ENCODE peak calls at places on chromosomes 1 and 21, in six cellular contexts. A, M, Z, J, W and P are unnamed samples.

GRCh38 chr1:14915356-14916054 is 238.0 kb upstream of the TMEM51 start:
- DNase-seq in M (peak; percentile 62), W (peak; percentile 59), Z (no peak), J (peak; percentile 59), A (no peak), P (peak; percentile 59)

GRCh38 chr1:209511169-209511568 is 72.3 kb upstream of the CAMK1G start:
- DNase-seq in W (no peak), Z (no peak), J (no peak), M (no peak), A (no peak), P (no peak)

GRCh38 chr21:37658121-37658993 is 257.9 kb downstream of the KCNJ6 start:
- DNase-seq in M (no peak), A (no peak), Z (no peak), J (no peak), W (no peak), P (no peak)

GRCh38 chr1:185442065-185442464 is 125.0 kb upstream of the IVNS1ABP start:
- DNase-seq in A (no peak), W (no peak), Z (no peak), M (no peak), J (no peak), P (no peak)

GRCh38 chr1:206110820-206111219 is 6.4 kb downstream of the AVPR1B start:
- DNase-seq in Z (no peak), M (no peak), J (no peak), W (no peak), A (no peak), P (no peak)

GRCh38 chr1:44670751-44671640 is 3.3 kb downstream of the TMEM53 start:
- DNase-seq in Z (no peak), M (no peak), A (no peak), J (no peak), W (no peak), P (no peak)

GRCh38 chr1:35737111-35737510 is 18.4 kb upstream of the C1orf216 start:
- DNase-seq in W (no peak), A (no peak), J (no peak), M (no peak), Z (no peak), P (no peak)

GRCh38 chr1:65362545-65362944 is 53.2 kb downstream of the DNAJC6 start:
- DNase-seq in J (no peak), Z (no peak), A (no peak), M (no peak), W (no peak), P (peak; percentile 76)

GRCh38 chr1:242398351-242398750 is 126.1 kb downstream of the PLD5 start:
- DNase-seq in W (no peak), A (no peak), Z (no peak), J (no peak), M (no peak), P (no peak)

GRCh38 chr1:67171978-67172377 is 5.7 kb downstream of the IL23R start:
- DNase-seq in Z (no peak), J (no peak), W (no peak), A (no peak), M (no peak), P (no peak)

GRCh38 chr1:59638172-59638800 is 176.5 kb upstream of the HOOK1 start:
- DNase-seq in A (no peak), Z (no peak), W (no peak), J (no peak), M (no peak), P (no peak)

GRCh38 chr21:28971171-28971570 is 21.5 kb downstream of the LTN1 start:
- DNase-seq in A (no peak), Z (no peak), W (no peak), J (no peak), M (no peak), P (no peak)

GRCh38 chr21:42781150-42781980 is 98.0 kb downstream of the WDR4 start:
- DNase-seq in W (peak; percentile 51), Z (no peak), J (no peak), M (peak; percentile 71), A (no peak), P (no peak)

GRCh38 chr1:79304131-79304530 is 297.6 kb upstream of the ADGRL4 start:
- DNase-seq in W (no peak), A (no peak), J (no peak), M (no peak), Z (no peak), P (peak; percentile 54)

DNA sequence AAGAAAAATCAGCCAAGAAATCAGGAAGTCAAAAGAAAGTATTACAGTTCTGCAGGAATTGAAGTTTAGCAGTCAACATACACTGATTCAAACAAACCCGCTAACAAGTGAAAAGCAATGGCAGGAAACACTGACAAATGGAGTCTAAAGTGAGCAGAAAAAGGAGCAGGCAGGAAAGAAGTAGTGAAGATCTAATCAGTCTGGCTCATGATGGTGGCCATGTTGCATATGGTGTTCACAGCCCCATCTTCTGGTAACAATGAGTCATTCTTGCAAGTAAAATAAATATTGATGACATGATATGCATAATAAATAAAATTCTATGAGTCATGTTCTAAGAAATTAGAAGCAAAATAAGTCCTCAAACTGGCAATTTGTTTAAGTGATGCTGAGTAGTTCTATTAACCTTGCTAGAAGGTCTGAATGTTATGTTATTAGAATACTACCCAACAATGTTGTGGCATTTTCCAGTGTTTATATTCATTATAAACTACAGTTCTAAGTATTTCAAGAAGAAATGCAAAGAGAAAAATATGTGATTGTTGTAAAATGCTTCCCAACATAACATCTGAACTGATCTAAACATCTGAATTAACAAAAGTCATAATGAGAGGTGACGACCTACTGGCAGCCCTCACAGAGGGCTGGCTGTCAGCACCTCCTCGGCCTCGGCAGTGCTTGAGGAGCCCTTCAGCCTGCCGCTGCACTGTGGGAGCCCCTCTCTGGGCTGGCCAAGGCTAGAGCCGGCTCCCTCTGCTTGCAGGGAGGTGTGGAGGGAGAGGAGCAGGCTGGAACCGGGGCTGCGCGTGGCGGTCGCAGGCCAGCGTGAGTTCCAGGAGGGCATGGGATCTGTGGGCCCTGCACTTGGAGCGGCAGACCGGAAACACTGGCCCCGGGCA is 5.7 kb upstream of the ACBD6 start:
- DNase-seq in Z (no peak), M (no peak), J (no peak), W (no peak), A (no peak), P (peak; percentile 62)
- TF ChIP-seq CTCF in Z (no peak), M (no peak), J (no peak), W (no peak), A (no peak), P (no peak)

GRCh38 chr1:18554597-18554996 is 73.9 kb downstream of the KLHDC7A start:
- DNase-seq in J (no peak), M (no peak), A (no peak), Z (no peak), W (no peak), P (no peak)

GRCh38 chr1:18554101-18554500 is 73.4 kb downstream of the KLHDC7A start:
- DNase-seq in M (no peak), J (no peak), W (no peak), Z (no peak), A (no peak), P (no peak)

GRCh38 chr1:18555036-18555435 is 74.3 kb downstream of the KLHDC7A start:
- DNase-seq in Z (no peak), A (no peak), W (no peak), M (no peak), J (no peak), P (no peak)

GRCh38 chr1:18557621-18558465 is 72.8 kb upstream of the PAX7 start:
- DNase-seq in W (no peak), A (peak; percentile 55), Z (no peak), M (peak; percentile 36), J (no peak), P (peak; percentile 9)

GRCh38 chr1:18556364-18556763 is 74.3 kb upstream of the PAX7 start:
- DNase-seq in M (no peak), Z (no peak), A (no peak), W (no peak), J (no peak), P (peak; percentile 49)
- TF ChIP-seq CTCF in M (no peak), Z (no peak), A (no peak), W (no peak), J (no peak), P (peak; percentile 20)

GRCh38 chr1:85343213-85343611 is 66.8 kb upstream of the BCL10 start:
- DNase-seq in A (no peak), Z (no peak), M (no peak), W (no peak), J (no peak), P (no peak)

GRCh38 chr1:85342177-85342576 is 65.7 kb upstream of the BCL10 start:
- DNase-seq in Z (no peak), A (no peak), M (no peak), J (no peak), W (no peak), P (no peak)

GRCh38 chr1:85343612-85344255 is 67.3 kb upstream of the BCL10 start:
- DNase-seq in M (no peak), W (no peak), J (no peak), A (no peak), Z (no peak), P (no peak)

GRCh38 chr1:85347908-85348307 is 71.5 kb upstream of the BCL10 start:
- DNase-seq in A (no peak), J (no peak), Z (no peak), M (no peak), W (no peak), P (no peak)

GRCh38 chr1:85344256-85344694 is 67.8 kb upstream of the BCL10 start:
- DNase-seq in J (no peak), Z (no peak), W (no peak), A (peak; percentile 54), M (no peak), P (peak; percentile 45)
- TF ChIP-seq CTCF in J (peak; percentile 73), Z (peak; percentile 16), W (no peak), A (peak; percentile 45), M (peak; percentile 41), P (peak; percentile 56)

GRCh38 chr1:224433041-224433670 is 1.4 kb downstream of the WDR26 start:
- DNase-seq in A (peak; percentile 49), W (peak; percentile 33), M (peak; percentile 63), Z (no peak), J (no peak), P (peak; percentile 49)

GRCh38 chr1:224433671-224434446 is 738 bp downstream of the WDR26 start:
- DNase-seq in M (peak; percentile 47), A (peak; percentile 69), Z (no peak), J (peak; percentile 78), W (peak; percentile 67), P (peak; percentile 34)

GRCh38 chr1:224435318-224435763 is 744 bp upstream of the WDR26 start:
- DNase-seq in A (no peak), J (no peak), W (no peak), Z (no peak), M (peak; percentile 49), P (peak; percentile 73)

GRCh38 chr1:224435999-224436398 is 1.4 kb upstream of the WDR26 start:
- DNase-seq in Z (no peak), A (no peak), M (no peak), J (no peak), W (no peak), P (peak; percentile 62)

DNA sequence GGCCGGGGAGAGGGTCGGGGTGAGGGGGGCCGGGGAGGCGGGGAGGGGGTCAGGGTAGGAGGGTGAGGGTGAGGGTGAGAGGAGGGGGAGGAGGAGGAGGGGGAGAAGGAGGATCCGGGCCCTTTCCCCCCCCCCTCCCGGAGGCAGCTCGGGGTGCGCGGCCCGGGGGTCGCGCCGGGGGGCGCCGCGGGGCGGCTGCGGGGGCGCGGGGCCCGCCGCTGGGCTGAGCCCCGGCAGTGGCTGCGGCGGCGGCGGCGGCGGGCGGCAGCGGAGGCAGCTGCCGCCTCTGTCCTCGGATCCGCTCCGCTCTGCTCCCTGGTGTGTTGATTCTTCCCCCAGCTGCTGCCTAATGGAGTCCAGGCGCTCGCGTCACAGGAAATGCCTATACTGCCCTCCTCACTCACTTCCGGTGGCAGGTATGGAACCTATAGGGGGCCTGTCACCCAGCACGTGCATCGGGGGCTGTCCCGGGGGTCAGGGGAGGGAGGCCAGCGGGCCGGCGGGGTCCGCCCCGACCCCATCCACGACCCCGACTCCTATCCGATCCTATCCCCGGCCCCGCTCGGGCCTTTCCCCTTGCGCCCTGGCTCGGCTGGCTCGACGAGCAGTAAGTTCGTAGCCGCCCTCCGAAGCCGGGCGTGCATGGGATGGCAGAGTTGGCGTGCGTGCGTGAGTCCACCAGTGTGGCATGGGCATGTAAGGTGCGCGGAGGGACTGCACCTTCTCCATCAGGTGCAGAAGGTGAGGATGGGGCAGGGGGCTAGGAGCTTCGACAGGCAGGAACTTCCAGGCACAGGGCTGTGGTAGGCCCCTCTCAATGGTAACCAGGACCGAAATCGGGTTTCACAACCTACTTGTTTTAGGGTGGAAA is at the start of gene WDR26:
- DNase-seq in J (peak; percentile 88), M (peak; percentile 91), A (peak; percentile 84), Z (no peak), W (peak; percentile 77), P (peak; percentile 96)
- TF ChIP-seq CTCF in J (no peak), M (no peak), A (no peak), Z (no peak), W (no peak), P (peak; percentile 18)